ENCODE peak calls at places on chromosomes 4 and X, in four cellular contexts. B, M, L and E are unnamed samples. For H3K36me3, the result is how much of the 10 kb centered on the place peaks cover.

GRCh38 chrX:13208281-13208935 is 111.4 kb downstream of the ATXN3L start:
- DNase-seq in B (no peak), M (no peak), L (no peak), E (no peak)

GRCh38 chrX:150569155-150569477 is 695 bp downstream of the MTM1 start:
- DNase-seq in B (peak), M (no peak), L (no peak), E (no peak)

GRCh38 chrX:5852941-5853340 is 375.7 kb downstream of the NLGN4X start:
- DNase-seq in B (no peak), M (no peak), L (no peak), E (no peak)

GRCh38 chr4:124964251-124964650 is 251.7 kb upstream of the ANKRD50 start:
- DNase-seq in B (no peak), M (no peak), L (no peak), E (no peak)

GRCh38 chr4:87356832-87357526 is 34.0 kb downstream of the HSD17B11 start:
- DNase-seq in B (peak), M (no peak), L (no peak), E (no peak)

GRCh38 chrX:74280759-74281158 is 23.2 kb upstream of the ZCCHC13 start:
- DNase-seq in B (no peak), M (no peak), L (no peak), E (no peak)

GRCh38 chrX:9913041-9913440 is 54.1 kb upstream of the CLDN34 start:
- DNase-seq in B (peak), M (no peak), L (no peak), E (no peak)

GRCh38 chr4:97394653-97395052 is 748.6 kb downstream of the STPG2 start:
- DNase-seq in B (no peak), M (no peak), L (no peak), E (no peak)

GRCh38 chr4:52869196-52869595 is 7.1 kb downstream of the RASL11B start:
- DNase-seq in B (peak), M (no peak), L (no peak), E (no peak)

GRCh38 chr4:25654971-25655963 is at the start of gene SLC34A2:
- DNase-seq in B (peak), M (peak), L (peak), E (no peak)

GRCh38 chrX:103783971-103784370 is 7.3 kb downstream of the PLP1 start:
- DNase-seq in B (no peak), M (no peak), L (no peak), E (no peak)

GRCh38 chr4:175891863-175892262 is 79.8 kb upstream of the GPM6A start:
- DNase-seq in B (peak), M (peak), L (no peak), E (no peak)

GRCh38 chr4:28558871-28559270 is 1698.2 kb downstream of the STIM2 start:
- DNase-seq in B (peak), M (no peak), L (no peak), E (no peak)

GRCh38 chr4:105191621-105192210 is 45.0 kb downstream of the TET2 start:
- DNase-seq in B (peak), M (no peak), L (no peak), E (no peak)

GRCh38 chrX:24876782-24877315 is 138.9 kb downstream of the ARX start:
- DNase-seq in B (peak), M (no peak), L (no peak), E (no peak)
- H3K27ac ChIP-seq in B (no peak), M (no peak), L (no peak), E (no peak)

GRCh38 chr4:3114377-3114776 is 39.9 kb downstream of the HTT start:
- DNase-seq in B (no peak), M (no peak), L (no peak), E (no peak)

GRCh38 chr4:3112979-3113469 is 38.5 kb downstream of the HTT start:
- DNase-seq in B (no peak), M (no peak), L (no peak), E (no peak)

GRCh38 chr4:3116955-3117354 is 42.5 kb downstream of the HTT start:
- DNase-seq in B (no peak), M (no peak), L (no peak), E (no peak)

GRCh38 chr4:3118281-3118680 is 43.8 kb downstream of the HTT start:
- DNase-seq in B (no peak), M (no peak), L (no peak), E (no peak)

DNA sequence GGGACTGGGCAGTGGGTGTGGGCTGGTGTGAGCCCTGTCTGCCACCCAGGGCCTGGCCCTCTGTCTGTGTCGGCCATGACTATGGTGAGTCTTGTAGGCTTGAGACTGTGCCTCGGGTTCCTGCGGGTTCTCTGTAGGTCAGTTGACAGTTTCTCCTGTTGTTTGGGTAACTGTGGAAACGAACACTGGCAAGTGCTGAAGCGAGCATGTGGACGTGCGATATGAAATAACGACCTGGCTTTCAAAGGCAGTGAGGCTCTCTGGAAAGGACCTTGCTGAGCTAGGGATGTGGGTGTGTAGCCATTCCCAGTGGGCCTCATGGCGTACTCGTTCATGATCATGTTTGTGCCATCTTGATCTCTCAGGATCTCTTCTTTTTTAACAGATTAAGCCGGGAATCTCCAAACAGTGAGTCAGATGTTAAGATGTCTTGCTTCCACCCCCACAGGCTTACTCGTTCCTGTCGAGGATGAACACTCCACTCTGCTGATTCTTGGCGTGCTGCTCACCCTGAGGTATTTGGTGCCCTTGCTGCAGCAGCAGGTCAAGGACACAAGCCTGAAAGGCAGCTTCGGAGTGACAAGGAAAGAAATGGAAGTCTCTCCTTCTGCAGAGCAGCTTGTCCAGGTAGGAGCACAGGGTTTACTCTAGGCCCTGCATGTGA is 41.3 kb downstream of the HTT start:
- DNase-seq in B (peak), M (no peak), L (no peak), E (no peak)
- H3K36me3 ChIP-seq in B (under half), M (under half), L (under half), E (under half)

DNA sequence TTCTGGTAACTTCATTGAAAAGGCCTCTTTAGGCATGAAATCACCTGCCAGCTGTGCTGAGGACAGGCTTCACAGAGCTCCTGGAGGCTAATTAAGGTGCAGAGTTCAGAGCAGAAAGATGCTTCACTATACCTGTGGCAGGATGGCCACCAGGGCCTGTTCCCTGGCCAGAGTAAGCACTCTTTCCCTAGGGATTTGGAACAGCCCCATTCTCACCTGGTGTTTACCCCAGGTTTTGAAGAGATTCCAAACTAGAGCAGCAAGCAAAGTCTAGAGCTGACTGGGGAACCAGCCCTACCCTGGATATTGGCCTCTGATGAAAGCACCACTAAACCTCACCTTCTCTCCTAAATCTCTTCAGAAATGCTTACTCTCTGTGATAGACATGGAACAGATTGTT is 148.8 kb downstream of the PDE5A start:
- DNase-seq in B (no peak), M (no peak), L (no peak), E (no peak)
- H3K27ac ChIP-seq in B (no peak), M (no peak), L (no peak), E (no peak)

GRCh38 chr4:734075-734474 is 28.4 kb downstream of the PCGF3 start:
- DNase-seq in B (no peak), M (no peak), L (no peak), E (no peak)

GRCh38 chr4:734951-735350 is 29.3 kb downstream of the PCGF3 start:
- DNase-seq in B (no peak), M (no peak), L (no peak), E (no peak)

GRCh38 chr4:732480-732879 is 26.8 kb downstream of the PCGF3 start:
- DNase-seq in B (no peak), M (no peak), L (no peak), E (no peak)

GRCh38 chr4:733631-733980 is 28.0 kb downstream of the PCGF3 start:
- DNase-seq in B (no peak), M (no peak), L (no peak), E (no peak)

DNA sequence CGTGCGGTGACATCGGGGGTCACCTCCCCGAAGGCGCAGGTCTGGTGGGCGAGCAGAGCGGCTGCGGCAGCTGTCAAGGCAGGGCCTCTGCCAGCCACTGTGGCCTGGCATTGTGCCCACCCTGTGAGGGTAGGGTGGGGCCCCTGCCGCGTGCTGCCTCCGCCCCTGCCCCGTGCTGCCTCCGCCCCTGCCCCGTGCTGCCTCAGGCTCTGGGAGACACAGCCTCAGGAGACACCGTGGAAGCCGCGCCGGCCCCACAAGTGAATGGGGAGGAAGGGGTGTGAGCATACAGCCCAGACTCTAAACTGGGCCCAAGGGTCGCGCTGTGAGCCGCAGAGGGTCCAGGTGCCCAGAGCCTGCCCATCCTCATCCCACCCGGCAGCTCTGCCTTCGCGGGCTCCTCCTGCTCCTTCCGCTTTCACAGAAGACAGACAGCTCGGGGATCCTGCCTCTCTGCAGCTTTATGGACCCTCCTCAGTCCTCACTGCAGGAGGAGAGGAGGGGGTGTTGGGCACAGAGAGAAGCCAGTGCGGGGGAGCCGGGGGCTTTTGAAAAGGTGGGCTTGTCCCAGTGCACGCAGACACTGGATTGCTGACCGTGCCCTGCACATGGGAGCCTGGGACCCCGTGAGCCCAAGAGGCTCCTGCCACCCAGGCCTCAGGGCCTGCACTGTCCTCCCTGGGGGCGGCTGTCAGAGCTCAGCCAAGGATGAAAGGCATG is 27.4 kb downstream of the PCGF3 start:
- DNase-seq in B (no peak), M (no peak), L (no peak), E (no peak)
- H3K36me3 ChIP-seq in B (half or more), M (under half), L (under half), E (under half)

DNA sequence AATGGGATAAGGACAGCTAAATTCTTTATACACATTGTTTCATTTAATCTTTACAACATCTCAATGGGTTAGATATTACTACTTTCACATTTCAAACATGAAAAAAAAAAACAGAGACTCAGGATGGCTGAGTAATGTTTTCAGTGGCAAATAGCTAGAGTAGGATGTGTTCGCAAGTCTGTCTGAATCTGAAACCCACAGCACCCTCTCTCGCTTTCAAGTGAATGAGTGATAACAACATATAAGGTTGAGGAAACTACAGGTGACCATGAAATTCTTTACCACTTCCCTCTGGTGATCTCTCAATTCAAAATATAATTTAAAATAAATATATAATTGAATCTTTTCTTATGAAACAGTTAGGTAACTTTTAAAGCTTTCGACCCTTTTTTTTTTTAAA is 162.6 kb downstream of the PRR32 start:
- DNase-seq in B (no peak), M (no peak), L (no peak), E (no peak)
- H3K27ac ChIP-seq in B (no peak), M (no peak), L (no peak), E (no peak)

GRCh38 chr4:48033825-48034413 is 17.3 kb downstream of the NIPAL1 start:
- DNase-seq in B (peak), M (no peak), L (no peak), E (no peak)
- H3K36me3 ChIP-seq in B (under half), M (under half), L (under half), E (under half)

GRCh38 chr4:95129036-95129435 is 371.3 kb downstream of the BMPR1B start:
- DNase-seq in B (no peak), M (no peak), L (no peak), E (no peak)

GRCh38 chr4:95124906-95125504 is 367.2 kb downstream of the BMPR1B start:
- DNase-seq in B (peak), M (peak), L (no peak), E (peak)

GRCh38 chr4:95129708-95130343 is 372.1 kb downstream of the BMPR1B start:
- DNase-seq in B (peak), M (no peak), L (peak), E (no peak)
- H3K27ac ChIP-seq in B (peak), M (no peak), L (no peak), E (no peak)

DNA sequence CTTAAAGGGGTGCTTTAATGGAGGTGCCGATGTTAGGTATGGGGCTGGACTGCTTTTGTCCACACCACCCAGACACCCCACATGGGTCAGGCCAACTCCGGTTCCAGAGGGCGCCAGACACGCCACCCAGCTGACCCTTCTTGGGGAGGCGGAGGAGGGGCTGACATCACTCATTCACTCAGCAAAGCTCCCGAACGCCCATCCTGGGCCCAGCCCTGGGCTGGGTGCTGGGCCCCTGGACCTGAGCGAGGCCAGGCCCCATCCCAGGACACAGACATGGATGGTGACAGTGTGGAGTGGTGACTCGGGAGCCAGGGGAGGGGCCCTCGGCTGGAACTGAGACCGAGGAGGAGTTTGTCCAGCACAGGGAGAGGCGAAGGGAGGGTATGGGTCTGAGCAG is 28.1 kb downstream of the MAN2B2 start:
- DNase-seq in B (no peak), M (no peak), L (no peak), E (no peak)
- H3K36me3 ChIP-seq in B (under half), M (under half), L (under half), E (under half)